ENCODE peak calls at places on chromosomes 11 and 22, in ten cellular contexts. Q is tibial artery; W is uterus; U is naive thymus-derived CD4-positive, alpha-beta T cell; B is ovary; P is fibroblast of lung; F is A549; C is pancreas; S is SJSA1; L is CD4-positive, CD25-positive, alpha-beta regulatory T cell. O is an unnamed sample.

GRCh38 chr11:44243086-44243485 is 66.9 kb downstream of the ALX4 start:
- DNase-seq in S (no peak), P (no peak), B (no peak), Q (no peak), W (no peak), U (no peak), L (no peak), F (no peak), C (no peak), O (no peak)

GRCh38 chr22:37258005-37258790 is 14.1 kb upstream of the RAC2 start:
- DNase-seq in S (no peak), C (no peak), F (no peak), U (no peak), P (no peak), Q (no peak), W (no peak), L (no peak), B (no peak), O (no peak)

GRCh38 chr11:45652781-45653180 is 12.6 kb downstream of the CHST1 start:
- DNase-seq in P (peak; percentile 13), S (no peak), Q (no peak), L (no peak), C (no peak), F (no peak), U (no peak), B (no peak), W (no peak), O (no peak)

GRCh38 chr11:72225411-72225951 is 914 bp downstream of the INPPL1 start:
- DNase-seq in B (peak; percentile 36), S (no peak), Q (no peak), W (no peak), U (peak; percentile 40), C (no peak), L (peak; percentile 28), P (no peak), F (no peak), O (no peak)

GRCh38 chr11:45756384-45757010 is 48.5 kb upstream of the SLC35C1 start:
- DNase-seq in W (no peak), U (no peak), L (no peak), Q (no peak), C (no peak), F (no peak), S (no peak), B (no peak), P (no peak), O (no peak)

GRCh38 chr11:69327741-69328191 is 33.8 kb downstream of the MYEOV start:
- DNase-seq in S (no peak), Q (no peak), F (no peak), L (no peak), W (no peak), B (no peak), C (no peak), U (no peak), P (no peak), O (no peak)

GRCh38 chr22:42316988-42317387 is 46.5 kb upstream of the TCF20 start:
- DNase-seq in L (peak; percentile 24), C (no peak), W (peak; percentile 77), P (no peak), F (no peak), U (no peak), B (no peak), S (no peak), Q (no peak), O (no peak)

GRCh38 chr11:46612326-46612725 is 4.7 kb downstream of the HARBI1 start:
- DNase-seq in C (no peak), B (no peak), W (no peak), P (no peak), S (no peak), F (no peak), U (no peak), Q (no peak), L (no peak), O (no peak)

GRCh38 chr22:42194953-42195352 is 64.3 kb upstream of the CYP2D6 start:
- DNase-seq in W (no peak), L (no peak), B (no peak), U (no peak), Q (no peak), F (no peak), S (no peak), C (no peak), P (no peak), O (no peak)

GRCh38 chr11:35927730-35928129 is 16.1 kb upstream of the LDLRAD3 start:
- DNase-seq in S (no peak), U (no peak), W (peak; percentile 83), F (peak; percentile 34), P (peak; percentile 89), B (peak; percentile 27), Q (peak; percentile 62), L (no peak), C (peak; percentile 64), O (no peak)

GRCh38 chr11:18395735-18396504 is 1.6 kb downstream of the LDHA start:
- DNase-seq in C (peak; percentile 99), U (peak; percentile 96), L (peak; percentile 97), Q (peak; percentile 98), F (peak; percentile 98), W (peak; percentile 98), B (peak; percentile 99), P (peak; percentile 100), S (peak; percentile 99), O (peak; percentile 99)

GRCh38 chr11:18394300-18394927 is at the start of gene LDHA:
- DNase-seq in C (peak; percentile 99), F (peak; percentile 96), Q (peak; percentile 98), B (peak; percentile 97), W (peak; percentile 97), S (peak; percentile 96), L (peak; percentile 95), U (peak; percentile 97), P (peak; percentile 96), O (peak; percentile 88)

GRCh38 chr11:18392434-18393321 is 1.7 kb upstream of the LDHA start:
- DNase-seq in W (no peak), U (no peak), L (no peak), P (no peak), B (no peak), F (no peak), Q (no peak), C (no peak), S (no peak), O (no peak)

GRCh38 chr11:18394928-18395734 is 768 bp downstream of the LDHA start:
- DNase-seq in L (no peak), P (peak; percentile 12), S (peak; percentile 56), Q (no peak), U (no peak), B (peak; percentile 36), C (peak; percentile 58), W (peak; percentile 23), F (peak; percentile 17), O (no peak)

GRCh38 chr11:18393581-18394299 is 623 bp upstream of the LDHA start:
- DNase-seq in S (no peak), P (no peak), L (no peak), B (peak; percentile 39), W (no peak), U (no peak), F (peak; percentile 24), Q (peak; percentile 29), C (no peak), O (no peak)
- H3K4me3 ChIP-seq in S (peak overlapping the region; percentile 71), P (peak overlapping the region; percentile 93), L (peak overlapping the region; percentile 73), B (peak overlapping the region; percentile 74), W (peak overlapping the region; percentile 68), U (peak overlapping the region; percentile 10), F (peak overlapping the region; percentile 97), Q (peak overlapping the region; percentile 90), C (peak overlapping the region; percentile 45), O (peak overlapping the region; percentile 96)

GRCh38 chr22:36198482-36198881 is 3.1 kb downstream of the APOL4 start:
- DNase-seq in B (no peak), U (no peak), S (no peak), C (no peak), Q (no peak), W (no peak), L (no peak), P (no peak), F (no peak), O (no peak)

GRCh38 chr22:36197065-36197440 is 4.6 kb downstream of the APOL4 start:
- DNase-seq in L (no peak), W (peak; percentile 85), F (no peak), P (peak; percentile 80), S (no peak), Q (peak; percentile 62), C (no peak), U (no peak), B (peak; percentile 49), O (no peak)

GRCh38 chr22:36197601-36198146 is 3.9 kb downstream of the APOL4 start:
- DNase-seq in F (no peak), P (no peak), C (no peak), U (no peak), Q (no peak), L (no peak), B (no peak), W (no peak), S (no peak), O (no peak)

GRCh38 chr22:36194971-36195370 is 6.6 kb downstream of the APOL4 start:
- DNase-seq in W (peak; percentile 74), B (peak; percentile 55), F (peak; percentile 24), L (peak; percentile 22), S (peak; percentile 61), P (peak; percentile 83), U (peak; percentile 40), C (no peak), Q (peak; percentile 57), O (peak; percentile 52)

GRCh38 chr22:36196254-36197064 is 5.2 kb downstream of the APOL4 start:
- DNase-seq in F (no peak), P (no peak), L (no peak), W (no peak), Q (no peak), B (no peak), U (no peak), S (no peak), C (no peak), O (no peak)
- H3K27ac ChIP-seq in F (no peak overlapping the region), P (no peak overlapping the region), L (no peak overlapping the region), W (peak overlapping the region; percentile 61), Q (no peak overlapping the region), B (peak overlapping the region; percentile 47), U (no peak overlapping the region), S (no peak overlapping the region), C (no peak overlapping the region), O (no peak overlapping the region)

GRCh38 chr11:54558407-54558806 is 45.4 kb downstream of the OR4C46 start:
- DNase-seq in C (no peak), U (no peak), Q (no peak), P (peak; percentile 2), B (no peak), W (no peak), F (no peak), L (no peak), S (no peak), O (no peak)

DNA sequence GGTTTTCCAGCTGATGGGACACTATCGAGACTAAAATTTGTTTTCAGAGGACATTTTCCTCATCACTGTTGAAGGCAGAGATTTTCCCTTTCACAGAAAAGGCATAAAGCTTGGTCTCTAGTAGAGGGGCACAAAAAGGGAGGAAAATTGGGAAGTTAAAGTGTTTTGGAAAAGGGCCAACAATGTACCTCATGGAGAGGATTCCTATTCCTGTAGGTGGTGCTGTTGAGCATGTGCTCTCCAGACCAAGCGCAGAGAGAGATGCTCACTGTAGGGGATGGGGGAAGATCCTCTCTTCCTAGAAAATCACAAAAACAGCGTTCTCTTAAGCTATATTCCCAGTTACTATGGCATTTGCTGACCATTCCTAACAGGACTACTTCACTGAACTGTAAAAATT is 44.9 kb downstream of the OR4C46 start:
- DNase-seq in C (no peak), S (no peak), P (no peak), B (no peak), Q (no peak), U (no peak), L (no peak), W (no peak), F (no peak), O (no peak)
- H3K9me3 ChIP-seq in C (no peaks in the 10 kb centered on the region), S (no peaks in the 10 kb centered on the region), P (no peaks in the 10 kb centered on the region), B (no peaks in the 10 kb centered on the region), Q (peaks cover 38% of the 10 kb centered on the region), U (no peaks in the 10 kb centered on the region), L (peaks cover 24% of the 10 kb centered on the region), W (no peaks in the 10 kb centered on the region), F (no peaks in the 10 kb centered on the region), O (peaks cover 9% of the 10 kb centered on the region)

GRCh38 chr11:67071420-67072284 is 15.0 kb downstream of the RHOD start:
- DNase-seq in L (peak; percentile 59), F (peak; percentile 94), S (peak; percentile 54), U (peak; percentile 68), W (peak; percentile 40), Q (peak; percentile 70), B (peak; percentile 45), P (peak; percentile 53), C (peak; percentile 88), O (no peak)
- H3K4me3 ChIP-seq in L (no peak overlapping the region), F (peak overlapping the region; percentile 47), S (no peak overlapping the region), U (peak overlapping the region; percentile 43), W (no peak overlapping the region), Q (peak overlapping the region; percentile 22), B (no peak overlapping the region), P (no peak overlapping the region), C (no peak overlapping the region), O (no peak overlapping the region)

O was measured in AG04450.